ENCODE peak calls at places on chromosomes 16 and 17, in eight cellular contexts. One of them, this sample, is unnamed.

GRCh38 chr17:75875940-75876189 is 2.5 kb downstream of the TRIM47 start:
- DNase-seq in IMR-90: no peak
- DNase-seq in WERI-Rb-1: no peak
- DNase-seq in A549: no peak
- DNase-seq in aorta: no peak
- DNase-seq in effector memory CD4-positive, alpha-beta T cell: no peak
- DNase-seq in AG04449: no peak
- DNase-seq in body of pancreas: no peak
- DNase-seq in this sample: no peak

GRCh38 chr16:85458952-85459351 is 154.2 kb upstream of the GSE1 start:
- DNase-seq in IMR-90: no peak
- DNase-seq in WERI-Rb-1: no peak
- DNase-seq in A549: no peak
- DNase-seq in aorta: no peak
- DNase-seq in effector memory CD4-positive, alpha-beta T cell: no peak
- DNase-seq in AG04449: no peak
- DNase-seq in body of pancreas: peak
- DNase-seq in this sample: no peak

GRCh38 chr16:8493885-8494487 is 96.3 kb downstream of the TMEM114 start:
- DNase-seq in IMR-90: no peak
- DNase-seq in WERI-Rb-1: no peak
- DNase-seq in A549: no peak
- DNase-seq in aorta: no peak
- DNase-seq in effector memory CD4-positive, alpha-beta T cell: no peak
- DNase-seq in AG04449: no peak
- DNase-seq in body of pancreas: no peak
- DNase-seq in this sample: no peak

GRCh38 chr16:35182043-35182677 is 1722.7 kb downstream of the TP53TG3F start:
- DNase-seq in IMR-90: no peak
- DNase-seq in WERI-Rb-1: no peak
- DNase-seq in A549: no peak
- DNase-seq in aorta: no peak
- DNase-seq in effector memory CD4-positive, alpha-beta T cell: no peak
- DNase-seq in AG04449: no peak
- DNase-seq in body of pancreas: no peak
- DNase-seq in this sample: no peak

GRCh38 chr17:14321476-14321949 is 20.6 kb downstream of the HS3ST3B1 start:
- DNase-seq in IMR-90: no peak
- DNase-seq in WERI-Rb-1: no peak
- DNase-seq in A549: no peak
- DNase-seq in aorta: no peak
- DNase-seq in effector memory CD4-positive, alpha-beta T cell: no peak
- DNase-seq in AG04449: no peak
- DNase-seq in body of pancreas: no peak
- DNase-seq in this sample: no peak

GRCh38 chr16:55543470-55543869 is 23.0 kb upstream of the CAPNS2 start:
- DNase-seq in IMR-90: peak
- DNase-seq in WERI-Rb-1: no peak
- DNase-seq in A549: no peak
- DNase-seq in aorta: no peak
- DNase-seq in effector memory CD4-positive, alpha-beta T cell: no peak
- DNase-seq in AG04449: no peak
- DNase-seq in body of pancreas: no peak
- DNase-seq in this sample: no peak

GRCh38 chr17:57138030-57138911 is 53.2 kb downstream of the AKAP1 start:
- DNase-seq in IMR-90: no peak
- DNase-seq in WERI-Rb-1: no peak
- DNase-seq in A549: no peak
- DNase-seq in aorta: no peak
- DNase-seq in effector memory CD4-positive, alpha-beta T cell: no peak
- DNase-seq in AG04449: no peak
- DNase-seq in body of pancreas: no peak
- DNase-seq in this sample: no peak

GRCh38 chr17:55434721-55435120 is 13.1 kb upstream of the MMD start:
- DNase-seq in IMR-90: peak
- DNase-seq in WERI-Rb-1: no peak
- DNase-seq in A549: no peak
- DNase-seq in aorta: no peak
- DNase-seq in effector memory CD4-positive, alpha-beta T cell: no peak
- DNase-seq in AG04449: no peak
- DNase-seq in body of pancreas: no peak
- DNase-seq in this sample: no peak

GRCh38 chr17:64331946-64332493 is 58.6 kb downstream of the PECAM1 start:
- DNase-seq in IMR-90: no peak
- DNase-seq in WERI-Rb-1: no peak
- DNase-seq in A549: no peak
- DNase-seq in aorta: peak
- DNase-seq in effector memory CD4-positive, alpha-beta T cell: no peak
- DNase-seq in AG04449: no peak
- DNase-seq in body of pancreas: no peak
- DNase-seq in this sample: no peak

GRCh38 chr17:58331815-58332719 is 3.5 kb upstream of the TSPOAP1 start:
- DNase-seq in IMR-90: no peak
- DNase-seq in WERI-Rb-1: no peak
- DNase-seq in A549: no peak
- DNase-seq in aorta: peak
- DNase-seq in effector memory CD4-positive, alpha-beta T cell: peak
- DNase-seq in AG04449: no peak
- DNase-seq in body of pancreas: no peak
- DNase-seq in this sample: no peak

GRCh38 chr16:86602521-86602920 is 24.2 kb downstream of the FOXL1 start:
- DNase-seq in IMR-90: no peak
- DNase-seq in WERI-Rb-1: no peak
- DNase-seq in A549: no peak
- DNase-seq in aorta: no peak
- DNase-seq in effector memory CD4-positive, alpha-beta T cell: no peak
- DNase-seq in AG04449: no peak
- DNase-seq in body of pancreas: no peak
- DNase-seq in this sample: no peak

GRCh38 chr16:66491716-66492064 is 58.2 kb downstream of the TK2 start:
- DNase-seq in IMR-90: no peak
- DNase-seq in WERI-Rb-1: no peak
- DNase-seq in A549: no peak
- DNase-seq in aorta: no peak
- DNase-seq in effector memory CD4-positive, alpha-beta T cell: no peak
- DNase-seq in AG04449: no peak
- DNase-seq in body of pancreas: no peak
- DNase-seq in this sample: no peak

GRCh38 chr17:66775881-66776400 is 59.0 kb upstream of the CACNG5 start:
- DNase-seq in IMR-90: no peak
- DNase-seq in WERI-Rb-1: no peak
- DNase-seq in A549: no peak
- DNase-seq in aorta: no peak
- DNase-seq in effector memory CD4-positive, alpha-beta T cell: no peak
- DNase-seq in AG04449: no peak
- DNase-seq in body of pancreas: no peak
- DNase-seq in this sample: no peak

GRCh38 chr17:16285646-16286008 is 67.6 kb downstream of the CENPV start:
- DNase-seq in IMR-90: no peak
- DNase-seq in WERI-Rb-1: peak
- DNase-seq in A549: no peak
- DNase-seq in aorta: no peak
- DNase-seq in effector memory CD4-positive, alpha-beta T cell: no peak
- DNase-seq in AG04449: no peak
- DNase-seq in body of pancreas: no peak
- DNase-seq in this sample: no peak

GRCh38 chr16:46897471-46897870 is 13.3 kb downstream of the GPT2 start:
- DNase-seq in IMR-90: no peak
- DNase-seq in WERI-Rb-1: no peak
- DNase-seq in A549: no peak
- DNase-seq in aorta: no peak
- DNase-seq in effector memory CD4-positive, alpha-beta T cell: no peak
- DNase-seq in AG04449: no peak
- DNase-seq in body of pancreas: peak
- DNase-seq in this sample: no peak

GRCh38 chr16:397135-397661 is at the start of gene NME4:
- DNase-seq in IMR-90: no peak
- DNase-seq in WERI-Rb-1: no peak
- DNase-seq in A549: no peak
- DNase-seq in aorta: no peak
- DNase-seq in effector memory CD4-positive, alpha-beta T cell: no peak
- DNase-seq in AG04449: no peak
- DNase-seq in body of pancreas: peak
- DNase-seq in this sample: no peak

DNA sequence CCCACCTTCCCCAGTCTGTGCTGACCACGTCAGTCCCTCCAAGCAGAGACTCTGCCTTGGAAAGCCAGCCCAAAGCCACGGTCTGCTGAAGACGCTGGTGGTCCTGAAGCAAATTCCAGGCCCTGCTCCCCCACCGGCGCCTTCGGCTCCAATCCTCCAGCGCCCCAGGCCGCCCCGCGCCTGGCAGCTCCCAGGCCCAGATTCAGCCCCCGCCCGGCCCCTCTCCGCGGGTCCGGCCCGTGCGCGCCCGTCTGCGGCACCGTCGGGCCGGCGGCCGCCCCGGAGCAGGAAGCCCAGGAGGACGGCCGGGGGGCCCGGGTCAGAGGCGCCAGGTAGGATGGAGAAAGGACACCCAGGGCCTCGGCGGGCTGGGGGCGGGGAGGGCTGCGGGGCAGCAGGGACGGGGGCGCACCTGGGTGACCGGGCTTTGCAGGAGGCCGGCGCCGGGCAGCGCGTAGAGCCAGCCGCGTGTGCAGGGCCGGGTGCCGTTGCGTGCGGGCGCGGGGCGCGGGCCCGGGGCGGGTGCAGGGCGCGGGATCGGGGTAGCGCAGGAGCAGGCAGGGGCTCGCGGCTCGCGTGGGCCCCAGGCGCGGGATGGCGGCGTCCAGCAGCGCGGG is 621 bp upstream of the SLC22A31 start:
- DNase-seq in IMR-90: no peak
- DNase-seq in WERI-Rb-1: no peak
- DNase-seq in A549: no peak
- DNase-seq in aorta: peak
- DNase-seq in effector memory CD4-positive, alpha-beta T cell: no peak
- DNase-seq in AG04449: no peak
- DNase-seq in body of pancreas: no peak
- DNase-seq in this sample: no peak
- H3K4me3 ChIP-seq in IMR-90: peak
- H3K4me3 ChIP-seq in WERI-Rb-1: peak
- H3K4me3 ChIP-seq in A549: peak
- H3K4me3 ChIP-seq in aorta: no peak
- H3K4me3 ChIP-seq in effector memory CD4-positive, alpha-beta T cell: no peak
- H3K4me3 ChIP-seq in AG04449: peak
- H3K4me3 ChIP-seq in body of pancreas: no peak
- H3K4me3 ChIP-seq in this sample: peak

GRCh38 chr16:77076839-77077238 is 114.2 kb upstream of the MON1B start:
- DNase-seq in IMR-90: no peak
- DNase-seq in WERI-Rb-1: no peak
- DNase-seq in A549: no peak
- DNase-seq in aorta: no peak
- DNase-seq in effector memory CD4-positive, alpha-beta T cell: no peak
- DNase-seq in AG04449: no peak
- DNase-seq in body of pancreas: no peak
- DNase-seq in this sample: no peak

DNA sequence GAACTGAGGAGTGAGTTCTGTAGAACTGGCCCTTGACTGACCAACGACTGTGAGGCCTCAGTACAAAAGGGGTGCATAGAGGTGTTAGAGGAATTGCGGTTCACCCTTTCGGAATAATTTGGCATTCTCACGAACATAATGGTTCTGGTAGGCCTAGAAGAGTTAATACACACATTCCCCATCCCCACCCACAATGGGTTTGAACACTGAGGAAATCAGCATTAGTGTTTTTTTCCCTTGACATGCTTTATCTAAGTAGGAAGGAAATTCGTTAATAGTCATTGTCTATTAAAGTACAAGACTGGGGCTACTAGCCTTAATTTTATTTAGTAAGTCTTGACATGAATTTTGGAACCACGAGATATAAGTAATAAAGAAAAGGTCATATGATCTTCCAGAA is 113.5 kb upstream of the MON1B start:
- DNase-seq in IMR-90: no peak
- DNase-seq in WERI-Rb-1: no peak
- DNase-seq in A549: no peak
- DNase-seq in aorta: no peak
- DNase-seq in effector memory CD4-positive, alpha-beta T cell: no peak
- DNase-seq in AG04449: no peak
- DNase-seq in body of pancreas: no peak
- DNase-seq in this sample: no peak
- H3K4me3 ChIP-seq in IMR-90: no peak
- H3K4me3 ChIP-seq in WERI-Rb-1: no peak
- H3K4me3 ChIP-seq in A549: no peak
- H3K4me3 ChIP-seq in aorta: no peak
- H3K4me3 ChIP-seq in effector memory CD4-positive, alpha-beta T cell: no peak
- H3K4me3 ChIP-seq in AG04449: no peak
- H3K4me3 ChIP-seq in body of pancreas: no peak
- H3K4me3 ChIP-seq in this sample: no peak

DNA sequence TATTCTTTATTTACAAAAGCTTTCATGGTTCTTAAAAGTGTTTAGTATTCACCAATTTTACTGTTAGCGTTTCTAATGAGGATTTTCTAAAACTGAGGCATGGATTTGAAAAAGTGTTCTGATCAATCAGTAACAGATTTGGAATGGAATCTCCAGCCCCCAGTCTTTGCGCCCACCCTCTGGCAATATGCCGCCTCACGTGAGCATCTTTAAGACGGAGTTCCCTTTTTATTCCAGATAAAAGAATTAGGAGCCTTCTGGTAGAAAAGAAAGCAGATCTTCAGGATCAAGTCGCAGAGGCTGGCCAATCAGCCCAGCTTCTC is 1.1 kb downstream of the TBC1D16 start:
- DNase-seq in IMR-90: no peak
- DNase-seq in WERI-Rb-1: no peak
- DNase-seq in A549: no peak
- DNase-seq in aorta: no peak
- DNase-seq in effector memory CD4-positive, alpha-beta T cell: no peak
- DNase-seq in AG04449: no peak
- DNase-seq in body of pancreas: no peak
- DNase-seq in this sample: no peak
- H3K4me3 ChIP-seq in IMR-90: peak
- H3K4me3 ChIP-seq in WERI-Rb-1: peak
- H3K4me3 ChIP-seq in A549: peak
- H3K4me3 ChIP-seq in aorta: peak
- H3K4me3 ChIP-seq in effector memory CD4-positive, alpha-beta T cell: peak
- H3K4me3 ChIP-seq in AG04449: peak
- H3K4me3 ChIP-seq in body of pancreas: no peak
- H3K4me3 ChIP-seq in this sample: peak

DNA sequence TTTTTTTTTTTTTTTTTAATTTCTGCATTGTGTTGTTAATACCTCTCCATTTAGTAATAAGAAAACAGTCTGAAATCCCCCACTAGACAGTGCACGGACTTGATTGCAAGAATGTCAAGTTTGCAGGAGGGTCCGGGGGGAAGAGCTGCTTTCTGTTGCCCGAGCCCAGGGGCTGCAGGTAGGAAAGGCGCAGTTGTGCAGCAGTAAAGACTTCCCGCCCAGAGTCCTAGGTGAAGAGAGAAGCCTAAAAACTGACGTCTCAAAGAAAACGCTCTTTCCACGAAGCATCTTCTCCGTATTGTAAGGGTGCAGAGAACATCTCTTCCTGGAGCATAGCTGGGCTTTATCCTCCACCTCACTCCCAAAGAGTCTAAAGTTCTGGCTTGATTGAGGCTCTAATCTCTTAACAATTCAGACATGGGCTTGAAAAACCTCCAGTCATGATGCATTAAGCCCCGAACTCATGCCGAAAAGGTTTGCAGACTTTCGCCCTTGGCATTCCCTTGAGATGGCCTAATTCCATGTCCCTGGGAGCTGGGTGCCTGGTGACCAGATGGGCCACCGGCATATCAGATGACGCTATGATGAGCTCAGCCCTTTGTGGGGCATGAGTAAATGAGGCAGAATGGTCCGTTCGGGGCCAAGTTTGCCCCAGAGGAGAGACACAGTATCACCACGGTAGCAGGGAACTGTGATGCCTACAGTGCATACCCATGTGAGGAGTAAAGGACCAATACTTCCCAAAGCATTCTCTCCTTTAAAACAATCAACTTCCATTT is 436.2 kb upstream of the ZFHX3 start:
- DNase-seq in IMR-90: no peak
- DNase-seq in WERI-Rb-1: no peak
- DNase-seq in A549: no peak
- DNase-seq in aorta: no peak
- DNase-seq in effector memory CD4-positive, alpha-beta T cell: no peak
- DNase-seq in AG04449: no peak
- DNase-seq in body of pancreas: no peak
- DNase-seq in this sample: no peak
- H3K4me3 ChIP-seq in IMR-90: no peak
- H3K4me3 ChIP-seq in WERI-Rb-1: no peak
- H3K4me3 ChIP-seq in A549: no peak
- H3K4me3 ChIP-seq in aorta: no peak
- H3K4me3 ChIP-seq in effector memory CD4-positive, alpha-beta T cell: no peak
- H3K4me3 ChIP-seq in AG04449: no peak
- H3K4me3 ChIP-seq in body of pancreas: no peak
- H3K4me3 ChIP-seq in this sample: no peak